ENCODE peak calls at places on chromosome 20, in four cellular contexts. O is endodermal cell, I is HepG2, E is endothelial cell of umbilical vein. J is an unnamed sample.

GRCh38 chr20:31712564-31713311 is 9.9 kb downstream of the BCL2L1 start:
- DNase-seq in O (peak; percentile 76), I (peak; percentile 95), E (peak; percentile 91), J (peak; percentile 72)

GRCh38 chr20:13870349-13870748 is 85.5 kb downstream of the NDUFAF5 start:
- DNase-seq in O (peak; percentile 74), I (peak; percentile 21), E (no peak), J (no peak)

GRCh38 chr20:56443654-56444540 is 24.5 kb upstream of the RTF2 start:
- DNase-seq in O (peak; percentile 45), I (peak; percentile 29), E (no peak), J (no peak)

GRCh38 chr20:18926972-18927371 is 113.4 kb downstream of the SCP2D1 start:
- DNase-seq in O (no peak), I (no peak), E (no peak), J (no peak)

GRCh38 chr20:5211803-5212714 is 85.3 kb downstream of the CDS2 start:
- DNase-seq in O (no peak), I (peak; percentile 78), E (no peak), J (no peak)

GRCh38 chr20:58352454-58352853 is 36.6 kb upstream of the VAPB start:
- DNase-seq in O (no peak), I (no peak), E (no peak), J (no peak)

GRCh38 chr20:25453035-25453810 is 45.8 kb downstream of the GINS1 start:
- DNase-seq in O (no peak), I (no peak), E (peak; percentile 5), J (peak; percentile 3)

GRCh38 chr20:17835240-17835940 is 133.2 kb downstream of the SNX5 start:
- DNase-seq in O (no peak), I (no peak), E (peak; percentile 58), J (peak; percentile 95)

GRCh38 chr20:14882846-14883245 is 545.4 kb upstream of the FLRT3 start:
- DNase-seq in O (no peak), I (no peak), E (no peak), J (no peak)

GRCh38 chr20:43404880-43405279 is 52.8 kb upstream of the SRSF6 start:
- DNase-seq in O (peak; percentile 83), I (peak; percentile 34), E (no peak), J (peak; percentile 38)

GRCh38 chr20:19431906-19432305 is 219.5 kb downstream of the SLC24A3 start:
- DNase-seq in O (no peak), I (no peak), E (no peak), J (no peak)

GRCh38 chr20:6051505-6051904 is 2.4 kb downstream of the LRRN4 start:
- DNase-seq in O (no peak), I (peak; percentile 33), E (peak; percentile 15), J (peak; percentile 87)

GRCh38 chr20:43955244-43956191 is 40.9 kb downstream of the TOX2 start:
- DNase-seq in O (peak; percentile 61), I (no peak), E (peak; percentile 92), J (peak; percentile 97)

GRCh38 chr20:22490287-22491187 is 93.8 kb downstream of the FOXA2 start:
- DNase-seq in O (peak; percentile 89), I (peak; percentile 100), E (no peak), J (peak; percentile 5)

GRCh38 chr20:2467412-2467811 is 3.2 kb downstream of the SNRPB start:
- DNase-seq in O (no peak), I (no peak), E (no peak), J (no peak)

GRCh38 chr20:58309607-58310290 is at the start of gene RAB22A:
- DNase-seq in O (peak; percentile 86), I (peak; percentile 56), E (peak; percentile 66), J (peak; percentile 96)

GRCh38 chr20:44398303-44398702 is 42.8 kb downstream of the HNF4A start:
- DNase-seq in O (no peak), I (no peak), E (no peak), J (peak; percentile 91)

GRCh38 chr20:58503668-58504067 is 11.5 kb downstream of the APCDD1L start:
- DNase-seq in O (no peak), I (no peak), E (no peak), J (no peak)

GRCh38 chr20:13223731-13224130 is 2.7 kb downstream of the ISM1 start:
- DNase-seq in O (no peak), I (no peak), E (no peak), J (no peak)

GRCh38 chr20:43925786-43926185 is 11.1 kb downstream of the TOX2 start:
- DNase-seq in O (no peak), I (no peak), E (peak; percentile 51), J (peak; percentile 63)

GRCh38 chr20:4949833-4950178 is 51.5 kb downstream of the SLC23A2 start:
- DNase-seq in O (peak; percentile 56), I (peak; percentile 30), E (peak; percentile 46), J (peak; percentile 81)

GRCh38 chr20:63895202-63895885 is 418 bp downstream of the DNAJC5 start:
- DNase-seq in O (no peak), I (no peak), E (no peak), J (no peak)
- H3K9ac ChIP-seq in O (peak overlapping the region; percentile 86), I (peak overlapping the region; percentile 76), E (peak overlapping the region; percentile 72), J (peak overlapping the region; percentile 89)

GRCh38 chr20:23875606-23876237 is 3.8 kb downstream of the CST5 start:
- DNase-seq in O (no peak), I (no peak), E (no peak), J (no peak)
- H3K27me3 ChIP-seq in O (no peaks in the 10 kb centered on the region), I (peaks cover 2% of the 10 kb centered on the region), E (peaks cover 2% of the 10 kb centered on the region), J (no peaks in the 10 kb centered on the region)

DNA sequence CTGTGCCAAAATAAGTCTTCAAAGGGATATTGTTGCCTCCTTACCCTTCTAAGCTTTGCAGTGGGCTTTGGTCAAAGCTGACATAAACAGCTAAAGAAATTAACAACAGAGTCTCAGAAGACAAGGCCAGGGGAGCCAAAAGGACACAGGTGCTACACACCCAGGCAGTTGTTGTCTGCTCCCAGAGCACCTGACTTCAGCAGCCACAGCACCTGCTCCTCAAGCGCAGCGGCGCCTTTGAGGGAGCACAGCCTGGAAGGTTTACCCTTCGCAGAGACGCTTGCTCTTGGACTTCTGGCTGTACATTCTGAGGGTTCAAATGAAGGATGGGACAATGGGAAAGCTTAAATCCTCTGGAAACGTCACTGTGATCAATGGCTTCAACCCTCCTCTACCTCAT is 16.6 kb downstream of the B4GALT5 start:
- DNase-seq in O (no peak), I (no peak), E (no peak), J (no peak)
- H3K9ac ChIP-seq in O (no peak overlapping the region), I (no peak overlapping the region), E (peak overlapping the region; percentile 35), J (no peak overlapping the region)

GRCh38 chr20:53903652-53903987 is 166.8 kb downstream of the BCAS1 start:
- DNase-seq in O (no peak), I (no peak), E (no peak), J (peak; percentile 83)

GRCh38 chr20:53900380-53900999 is 169.9 kb downstream of the BCAS1 start:
- DNase-seq in O (no peak), I (no peak), E (peak; percentile 96), J (peak; percentile 85)

GRCh38 chr20:53901064-53901463 is 169.3 kb downstream of the BCAS1 start:
- DNase-seq in O (no peak), I (no peak), E (peak; percentile 79), J (peak; percentile 89)

GRCh38 chr20:53902968-53903651 is 167.3 kb downstream of the BCAS1 start:
- DNase-seq in O (no peak), I (no peak), E (no peak), J (peak; percentile 67)

DNA sequence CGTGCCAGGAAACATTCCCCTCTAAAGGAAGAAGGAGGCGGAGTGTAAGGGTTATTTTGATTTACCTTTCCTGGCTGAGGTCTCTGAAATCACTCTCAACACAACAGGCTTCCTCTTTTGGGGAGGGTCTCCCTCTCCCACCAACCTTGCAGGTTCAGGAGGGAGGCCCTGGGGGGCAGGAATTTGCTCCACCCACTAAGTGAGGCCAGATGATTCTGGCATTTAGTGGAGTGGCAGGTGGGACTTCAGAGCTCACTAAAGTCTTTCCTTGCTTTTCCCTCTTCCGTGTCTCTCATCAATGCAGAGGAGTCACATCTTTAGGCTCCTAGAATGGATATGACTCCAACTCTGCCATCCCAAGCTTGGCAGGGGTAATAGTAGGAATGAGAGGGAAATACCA is 168.7 kb downstream of the BCAS1 start:
- DNase-seq in O (no peak), I (no peak), E (peak; percentile 44), J (no peak)
- H3K27me3 ChIP-seq in O (no peaks in the 10 kb centered on the region), I (peaks cover under 1% of the 10 kb centered on the region), E (no peaks in the 10 kb centered on the region), J (no peaks in the 10 kb centered on the region)

GRCh38 chr20:10591956-10592521 is 81.8 kb downstream of the JAG1 start:
- DNase-seq in O (no peak), I (no peak), E (peak; percentile 35), J (peak; percentile 57)

GRCh38 chr20:10595230-10595629 is 78.6 kb downstream of the JAG1 start:
- DNase-seq in O (no peak), I (no peak), E (no peak), J (no peak)

GRCh38 chr20:10586296-10586695 is 87.5 kb downstream of the JAG1 start:
- DNase-seq in O (no peak), I (no peak), E (no peak), J (no peak)

GRCh38 chr20:10594286-10594868 is 79.4 kb downstream of the JAG1 start:
- DNase-seq in O (no peak), I (no peak), E (no peak), J (no peak)

DNA sequence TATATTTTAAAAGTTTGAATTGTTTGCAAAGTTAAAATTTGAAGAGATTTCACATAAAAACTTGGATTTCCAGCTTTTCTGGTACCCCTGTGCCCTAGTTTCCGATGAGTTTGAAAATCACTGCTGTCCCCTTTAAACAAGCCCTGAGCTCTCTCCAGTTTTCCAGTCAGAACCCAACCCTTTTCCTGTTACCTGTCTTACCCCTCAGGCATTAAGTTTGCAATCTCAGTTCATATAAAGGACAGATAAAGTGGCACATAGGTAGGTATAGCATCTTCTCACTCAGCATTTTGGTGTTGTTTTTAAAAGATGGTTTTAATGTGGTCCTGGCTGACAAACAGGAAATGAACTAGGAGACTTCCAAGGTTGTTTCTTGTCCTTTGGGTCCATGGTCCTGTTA is 82.8 kb downstream of the JAG1 start:
- DNase-seq in O (no peak), I (no peak), E (no peak), J (no peak)
- H3K9ac ChIP-seq in O (no peak overlapping the region), I (no peak overlapping the region), E (no peak overlapping the region), J (no peak overlapping the region)

DNA sequence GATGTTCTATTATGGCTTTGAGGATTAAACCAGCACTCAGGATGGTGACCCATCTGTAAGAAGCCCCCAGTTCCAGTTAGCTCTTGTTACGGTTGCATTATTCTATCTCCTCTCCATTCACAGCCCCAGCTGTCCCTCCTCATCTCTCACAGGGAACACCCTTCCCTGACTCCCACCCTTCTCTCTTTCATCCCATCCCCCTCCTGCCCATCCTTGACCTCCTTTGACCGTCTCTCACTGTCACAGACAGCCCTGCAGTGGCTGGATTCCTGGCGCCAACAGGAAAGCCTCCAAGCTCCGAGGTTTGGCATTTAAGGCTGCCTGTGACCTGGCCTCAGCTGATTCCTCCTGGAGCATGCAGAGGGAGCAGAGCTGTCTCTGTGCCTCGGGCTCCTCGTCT is 4.2 kb upstream of the BPIFB4 start:
- DNase-seq in O (no peak), I (no peak), E (no peak), J (no peak)
- H3K27me3 ChIP-seq in O (no peaks in the 10 kb centered on the region), I (peaks cover 2% of the 10 kb centered on the region), E (no peaks in the 10 kb centered on the region), J (peaks cover 59% of the 10 kb centered on the region)

GRCh38 chr20:37398750-37399621 is 53.0 kb downstream of the SRC start:
- DNase-seq in O (no peak), I (peak; percentile 99), E (no peak), J (peak; percentile 32)
- H3K9ac ChIP-seq in O (no peak overlapping the region), I (peak overlapping the region; percentile 12), E (no peak overlapping the region), J (no peak overlapping the region)

J was measured in GM23248.